ENCODE peak calls at places on chromosomes 2 and 18, in five cellular contexts. Z is transverse colon, D is left ventricle myocardium inferior, V is heart left ventricle, N is fibroblast of lung. S is an unnamed sample.

GRCh38 chr18:54950221-54950620 is 9.0 kb downstream of the CCDC68 start:
- DNase-seq in N (no peak), V (no peak), Z (no peak), D (no peak), S (peak; percentile 14)

GRCh38 chr2:172693037-172693436 is 42.6 kb upstream of the RAPGEF4 start:
- DNase-seq in N (peak; percentile 97), Z (peak; percentile 83), V (peak; percentile 87), D (peak; percentile 72), S (no peak)

GRCh38 chr2:36530178-36530982 is 67.6 kb downstream of the FEZ2 start:
- DNase-seq in Z (no peak), D (no peak), N (peak; percentile 78), V (no peak), S (no peak)

GRCh38 chr2:25996844-25997243 is 14.5 kb upstream of the KIF3C start:
- DNase-seq in Z (no peak), N (peak; percentile 36), V (no peak), D (no peak), S (no peak)

GRCh38 chr18:77069931-77070330 is 62.7 kb downstream of the MBP start:
- DNase-seq in N (no peak), Z (no peak), D (no peak), V (no peak), S (peak; percentile 62)

GRCh38 chr2:191611614-191612013 is 66.3 kb upstream of the NABP1 start:
- DNase-seq in D (no peak), N (no peak), Z (no peak), V (peak; percentile 35), S (no peak)

GRCh38 chr2:48529676-48530032 is 300 bp upstream of the STON1 start:
- DNase-seq in Z (no peak), N (no peak), V (no peak), D (no peak), S (no peak)

GRCh38 chr2:18373664-18374063 is 186.8 kb downstream of the RDH14 start:
- DNase-seq in N (peak; percentile 95), Z (no peak), D (no peak), V (no peak), S (no peak)

GRCh38 chr2:128377071-128377910 is 58.6 kb upstream of the HS6ST1 start:
- DNase-seq in D (no peak), V (no peak), N (no peak), Z (peak; percentile 4), S (no peak)

DNA sequence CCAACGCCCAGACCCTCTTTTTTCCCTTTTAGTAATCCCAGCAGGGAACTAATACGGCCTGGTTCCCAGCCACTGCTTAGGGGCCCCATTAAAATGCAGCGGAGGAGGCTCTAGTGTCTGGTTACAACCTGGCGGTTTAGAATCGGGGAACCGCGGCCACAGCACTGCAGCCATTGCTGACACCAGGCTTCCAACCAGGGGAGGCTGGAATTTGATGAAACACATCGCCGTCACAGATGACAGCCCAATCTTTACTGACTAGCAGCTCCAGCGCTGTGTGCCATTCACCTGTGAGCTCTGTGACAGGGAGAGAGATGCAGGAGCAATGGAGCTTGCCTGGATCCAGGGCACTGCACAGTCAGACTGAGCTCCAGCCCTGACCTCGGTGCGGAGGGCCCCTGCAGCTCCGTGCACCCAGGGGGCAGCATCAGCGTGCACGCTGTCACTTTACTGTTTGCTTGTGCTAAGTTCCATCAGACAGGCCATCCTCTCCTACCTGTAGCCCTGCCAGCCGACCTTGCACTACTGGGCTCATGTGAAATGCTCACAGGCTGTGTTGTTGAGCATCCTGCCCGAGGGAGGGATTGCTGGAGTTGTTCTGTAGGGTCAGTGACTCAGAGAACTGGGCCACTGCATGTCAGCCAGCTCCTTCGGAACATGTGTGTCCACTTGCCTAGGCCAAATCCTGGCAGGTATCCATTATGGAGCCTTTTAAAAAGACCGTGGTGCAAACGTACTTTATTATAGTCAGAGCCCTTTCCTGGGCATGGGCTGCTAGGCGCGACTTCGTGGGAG is 203.5 kb downstream of the SEPTIN10 start:
- DNase-seq in Z (no peak), N (no peak), D (no peak), V (no peak), S (no peak)
- H3K4me1 ChIP-seq in Z (no peaks in the 10 kb centered on the region), N (no peaks in the 10 kb centered on the region), D (no peaks in the 10 kb centered on the region), V (peaks cover 3% of the 10 kb centered on the region), S (no peaks in the 10 kb centered on the region)

GRCh38 chr2:179201884-179202283 is 62.7 kb downstream of the SESTD1 start:
- DNase-seq in V (no peak), Z (no peak), N (no peak), D (no peak), S (no peak)

GRCh38 chr2:179211355-179211754 is 53.3 kb downstream of the SESTD1 start:
- DNase-seq in Z (no peak), D (no peak), N (no peak), V (no peak), S (no peak)

DNA sequence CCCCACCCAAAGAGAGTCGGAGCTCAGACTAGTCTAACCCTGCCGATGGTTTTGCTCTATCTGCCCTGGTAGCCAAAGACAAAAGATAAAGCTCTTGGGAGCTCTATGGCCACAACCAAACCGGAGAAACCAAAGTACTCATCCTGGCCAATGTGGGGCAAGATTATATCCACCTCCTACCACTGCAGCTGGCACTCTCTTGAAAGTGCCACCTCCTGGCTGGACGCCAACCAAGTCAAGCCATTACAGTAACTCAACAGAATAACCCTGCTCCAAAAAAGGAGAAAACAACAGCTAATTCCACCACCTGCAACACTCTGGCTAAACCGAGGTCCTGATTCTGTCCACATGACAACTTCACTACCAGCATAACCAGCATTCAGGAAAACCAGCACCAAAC is 57.6 kb downstream of the SESTD1 start:
- DNase-seq in Z (no peak), V (no peak), D (no peak), N (no peak), S (no peak)
- H3K9me3 ChIP-seq in Z (no peaks in the 10 kb centered on the region), V (no peaks in the 10 kb centered on the region), D (peaks cover 75% of the 10 kb centered on the region), N (peaks cover 2% of the 10 kb centered on the region), S (no peaks in the 10 kb centered on the region)

GRCh38 chr2:215772003-215772402 is 241.3 kb downstream of the MREG start:
- DNase-seq in N (peak; percentile 87), Z (no peak), D (no peak), V (no peak), S (no peak)
- H3K27ac ChIP-seq in N (no peak overlapping the region), Z (peak overlapping the region; percentile 4), D (peak overlapping the region; percentile 45), V (peak overlapping the region; percentile 22), S (no peak overlapping the region)

DNA sequence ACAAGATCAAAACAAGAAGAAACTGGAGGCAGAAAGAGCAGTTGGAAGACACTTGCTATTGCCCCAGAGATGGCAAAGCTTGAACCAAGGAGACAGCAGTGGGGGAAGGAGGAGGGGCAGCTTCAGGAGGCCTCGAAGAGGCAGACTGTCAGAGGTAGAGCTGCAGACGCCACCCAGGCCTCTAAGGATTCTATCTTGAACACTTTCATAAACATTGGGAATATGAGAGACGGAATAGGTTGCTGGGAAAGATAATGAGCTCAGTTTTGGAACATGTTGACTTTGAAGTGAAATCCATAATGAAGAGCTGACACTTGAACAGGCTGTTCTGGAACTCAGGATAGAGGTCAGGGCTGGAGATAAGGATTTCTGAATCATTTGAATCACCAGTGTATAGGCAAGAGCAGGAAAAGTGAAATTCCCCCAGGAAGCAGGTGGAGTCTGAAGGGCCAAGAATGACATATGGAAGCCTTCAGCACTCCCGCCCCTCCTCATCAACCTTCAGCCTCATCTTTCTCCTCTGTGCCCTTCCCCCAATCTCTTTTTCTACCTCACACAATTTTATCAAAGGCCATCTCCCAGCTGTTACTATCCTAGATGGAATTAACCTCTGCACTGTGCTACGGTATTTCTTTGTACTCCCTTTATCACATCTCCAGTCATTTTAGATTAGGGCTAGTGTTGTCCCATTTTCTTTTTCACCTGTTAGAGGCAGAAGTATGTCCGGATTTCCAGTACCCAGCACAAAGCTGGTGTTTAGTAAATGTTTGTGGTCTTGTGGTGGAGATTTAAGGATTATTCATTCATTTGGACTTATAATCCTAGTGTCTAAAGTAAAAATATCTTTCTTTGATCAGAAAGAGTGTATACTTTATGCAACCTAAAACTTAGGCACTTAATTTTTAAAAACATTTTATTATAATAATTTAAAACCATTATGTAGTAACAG is 47.5 kb upstream of the RTN4 start:
- DNase-seq in N (peak; percentile 79), D (no peak), Z (no peak), V (no peak), S (no peak)
- H3K4me1 ChIP-seq in N (peaks cover 30% of the 10 kb centered on the region), D (peaks cover 55% of the 10 kb centered on the region), Z (peaks cover 22% of the 10 kb centered on the region), V (peaks cover 39% of the 10 kb centered on the region), S (peaks cover 3% of the 10 kb centered on the region)

GRCh38 chr2:170917219-170917851 is 11.7 kb upstream of the GORASP2 start:
- DNase-seq in V (no peak), N (no peak), D (no peak), Z (no peak), S (no peak)

GRCh38 chr2:170905864-170906263 is 23.2 kb upstream of the GORASP2 start:
- DNase-seq in Z (no peak), N (no peak), V (no peak), D (no peak), S (no peak)

DNA sequence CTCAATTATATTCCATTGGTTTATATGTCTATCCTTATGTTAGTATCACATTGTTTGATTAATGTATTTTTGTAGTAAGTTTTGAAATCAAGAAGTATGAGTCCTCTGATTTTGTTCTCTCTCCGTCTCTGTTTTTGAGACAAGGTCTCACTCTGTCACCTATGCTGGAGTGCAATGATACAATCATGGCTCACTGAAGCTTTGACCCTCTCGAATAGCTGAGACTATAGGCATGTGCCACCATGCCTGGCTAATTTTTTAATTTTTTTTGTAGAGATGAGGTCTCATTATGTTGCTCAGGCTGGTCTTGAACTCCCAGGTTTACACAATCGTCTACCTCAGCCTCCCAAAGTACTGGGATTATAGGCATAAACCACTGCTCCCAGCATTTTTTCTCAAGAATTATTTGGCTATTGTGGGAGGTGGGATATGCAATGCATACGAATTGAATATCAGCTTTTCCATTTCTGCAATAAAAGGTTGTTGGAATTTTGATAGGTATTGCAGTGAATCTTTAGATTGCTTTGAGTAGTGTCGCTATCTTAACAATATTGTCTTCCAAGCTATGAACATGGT is 17.7 kb upstream of the GORASP2 start:
- DNase-seq in N (no peak), Z (no peak), V (no peak), D (no peak), S (no peak)
- H3K9me3 ChIP-seq in N (no peaks in the 10 kb centered on the region), Z (peaks cover 36% of the 10 kb centered on the region), V (peaks cover 14% of the 10 kb centered on the region), D (peaks cover 86% of the 10 kb centered on the region), S (no peaks in the 10 kb centered on the region)

DNA sequence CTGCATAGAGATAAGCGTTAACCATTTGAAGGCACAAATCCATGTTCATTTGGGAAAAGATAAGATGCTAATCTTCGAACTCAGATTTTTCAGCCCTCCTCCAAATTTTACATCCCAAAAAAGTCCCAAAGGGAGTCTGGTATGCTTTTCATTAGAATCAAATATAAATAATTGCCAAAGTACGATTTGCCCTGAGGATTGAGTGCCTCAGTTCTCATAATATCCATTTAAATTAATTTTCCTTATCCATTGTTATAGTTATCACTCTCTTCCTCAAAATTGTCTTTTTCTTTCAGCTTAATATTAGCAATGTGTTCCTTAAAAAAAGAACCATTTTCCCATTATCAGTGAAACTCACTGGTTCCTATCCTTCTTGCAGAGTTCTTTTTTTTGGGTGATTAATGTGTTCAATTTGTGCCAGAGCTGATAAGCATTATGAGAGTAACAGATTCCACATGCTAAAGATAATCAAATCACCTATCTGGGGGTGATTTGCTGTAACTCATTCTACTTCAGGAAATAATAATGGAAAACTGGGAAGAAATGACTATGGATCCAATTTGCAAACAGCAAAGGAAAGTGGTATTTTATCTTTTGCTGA is 686 bp downstream of the HNMT start:
- DNase-seq in V (no peak), Z (no peak), N (peak; percentile 63), D (no peak), S (no peak)
- H3K27ac ChIP-seq in V (peak overlapping the region; percentile 80), Z (peak overlapping the region; percentile 91), N (peak overlapping the region; percentile 77), D (peak overlapping the region; percentile 86), S (no peak overlapping the region)

S was measured in CD4-positive, alpha-beta memory T cell.